ENCODE peak calls at places on chromosomes 11 and 22, in five cellular contexts. One of them, this sample, is unnamed.

GRCh38 chr11:9273430-9274336 is 8.5 kb upstream of the DENND5A start:
- DNase-seq in EL: peak; percentile 24
- DNase-seq in amniotic stem cell: no peak
- DNase-seq in hypothalamus: no peak
- DNase-seq in T-cell: no peak
- DNase-seq in this sample: no peak

GRCh38 chr22:47625013-47625385 is 862.5 kb downstream of the TBC1D22A start:
- DNase-seq in hypothalamus: no peak
- DNase-seq in T-cell: no peak
- DNase-seq in amniotic stem cell: no peak
- DNase-seq in EL: no peak
- DNase-seq in this sample: no peak

GRCh38 chr11:79244175-79244804 is 196.5 kb downstream of the TENM4 start:
- DNase-seq in EL: peak; percentile 63
- DNase-seq in T-cell: no peak
- DNase-seq in hypothalamus: no peak
- DNase-seq in amniotic stem cell: peak; percentile 65
- DNase-seq in this sample: no peak

GRCh38 chr11:120344302-120345004 is 8.2 kb downstream of the ARHGEF12 start:
- DNase-seq in hypothalamus: no peak
- DNase-seq in T-cell: peak; percentile 42
- DNase-seq in EL: peak; percentile 83
- DNase-seq in amniotic stem cell: no peak
- DNase-seq in this sample: peak; percentile 77

GRCh38 chr11:17774232-17775034 is 39.9 kb downstream of the KCNC1 start:
- DNase-seq in T-cell: no peak
- DNase-seq in EL: no peak
- DNase-seq in amniotic stem cell: no peak
- DNase-seq in hypothalamus: no peak
- DNase-seq in this sample: no peak

GRCh38 chr11:134015541-134015940 is 53.3 kb upstream of the JAM3 start:
- DNase-seq in amniotic stem cell: no peak
- DNase-seq in T-cell: no peak
- DNase-seq in EL: no peak
- DNase-seq in hypothalamus: no peak
- DNase-seq in this sample: no peak

GRCh38 chr22:34709641-34710040 is 356.3 kb upstream of the ISX start:
- DNase-seq in T-cell: no peak
- DNase-seq in hypothalamus: no peak
- DNase-seq in amniotic stem cell: no peak
- DNase-seq in EL: no peak
- DNase-seq in this sample: no peak

GRCh38 chr11:128928400-128928799 is 14.3 kb downstream of the TP53AIP1 start:
- DNase-seq in amniotic stem cell: no peak
- DNase-seq in EL: peak; percentile 11
- DNase-seq in hypothalamus: no peak
- DNase-seq in T-cell: no peak
- DNase-seq in this sample: peak; percentile 9

GRCh38 chr22:50027639-50028537 is 15.3 kb upstream of the IL17REL start:
- DNase-seq in T-cell: peak; percentile 31
- DNase-seq in hypothalamus: no peak
- DNase-seq in EL: no peak
- DNase-seq in amniotic stem cell: no peak
- DNase-seq in this sample: peak; percentile 58

GRCh38 chr11:124799384-124800225 is 601 bp downstream of the MSANTD2 start:
- DNase-seq in T-cell: peak; percentile 32
- DNase-seq in hypothalamus: no peak
- DNase-seq in EL: peak; percentile 36
- DNase-seq in amniotic stem cell: no peak
- DNase-seq in this sample: peak; percentile 67

GRCh38 chr11:83573097-83573496 is 286.9 kb upstream of the CCDC90B start:
- DNase-seq in T-cell: no peak
- DNase-seq in hypothalamus: no peak
- DNase-seq in EL: peak; percentile 51
- DNase-seq in amniotic stem cell: no peak
- DNase-seq in this sample: no peak

GRCh38 chr11:73784080-73784634 is 3.5 kb upstream of the MRPL48 start:
- DNase-seq in amniotic stem cell: no peak
- DNase-seq in hypothalamus: no peak
- DNase-seq in EL: peak; percentile 30
- DNase-seq in T-cell: no peak
- DNase-seq in this sample: no peak

GRCh38 chr11:32173435-32173834 is 82.6 kb downstream of the RCN1 start:
- DNase-seq in T-cell: no peak
- DNase-seq in hypothalamus: peak; percentile 38
- DNase-seq in EL: peak; percentile 77
- DNase-seq in amniotic stem cell: peak; percentile 24
- DNase-seq in this sample: no peak

GRCh38 chr11:126384449-126385070 is 29.1 kb downstream of the ST3GAL4 start:
- DNase-seq in EL: no peak
- DNase-seq in amniotic stem cell: no peak
- DNase-seq in T-cell: no peak
- DNase-seq in hypothalamus: no peak
- DNase-seq in this sample: no peak

GRCh38 chr11:1785749-1786261 is 22.1 kb upstream of the CTSD start:
- DNase-seq in T-cell: no peak
- DNase-seq in amniotic stem cell: no peak
- DNase-seq in EL: no peak
- DNase-seq in hypothalamus: no peak
- DNase-seq in this sample: no peak

GRCh38 chr11:110529043-110529442 is 99.3 kb downstream of the FDX1 start:
- DNase-seq in T-cell: no peak
- DNase-seq in amniotic stem cell: no peak
- DNase-seq in hypothalamus: no peak
- DNase-seq in EL: peak; percentile 18
- DNase-seq in this sample: no peak

GRCh38 chr11:66314561-66315497 is 2.0 kb downstream of the CD248 start:
- DNase-seq in hypothalamus: no peak
- DNase-seq in EL: no peak
- DNase-seq in T-cell: no peak
- DNase-seq in amniotic stem cell: no peak
- DNase-seq in this sample: no peak

GRCh38 chr22:32030508-32031247 is 12.4 kb upstream of the SLC5A1 start:
- DNase-seq in hypothalamus: no peak
- DNase-seq in T-cell: no peak
- DNase-seq in EL: no peak
- DNase-seq in amniotic stem cell: no peak
- DNase-seq in this sample: no peak

GRCh38 chr11:106101797-106102196 is 24.3 kb downstream of the AASDHPPT start:
- DNase-seq in T-cell: no peak
- DNase-seq in hypothalamus: no peak
- DNase-seq in EL: peak; percentile 68
- DNase-seq in amniotic stem cell: peak; percentile 54
- DNase-seq in this sample: no peak

GRCh38 chr22:38228873-38229740 is 27.3 kb downstream of the MAFF start:
- DNase-seq in amniotic stem cell: no peak
- DNase-seq in hypothalamus: no peak
- DNase-seq in T-cell: no peak
- DNase-seq in EL: peak; percentile 58
- DNase-seq in this sample: no peak

GRCh38 chr11:80146231-80146630 is 705.4 kb upstream of the TENM4 start:
- DNase-seq in amniotic stem cell: no peak
- DNase-seq in T-cell: no peak
- DNase-seq in EL: peak; percentile 15
- DNase-seq in hypothalamus: no peak
- DNase-seq in this sample: no peak

GRCh38 chr11:69984457-69985261 is 93.5 kb upstream of the ANO1 start:
- DNase-seq in hypothalamus: no peak
- DNase-seq in T-cell: no peak
- DNase-seq in EL: no peak
- DNase-seq in amniotic stem cell: no peak
- DNase-seq in this sample: no peak

GRCh38 chr11:123111465-123111864 is 49.5 kb upstream of the HSPA8 start:
- DNase-seq in T-cell: no peak
- DNase-seq in amniotic stem cell: no peak
- DNase-seq in hypothalamus: no peak
- DNase-seq in EL: peak; percentile 54
- DNase-seq in this sample: peak; percentile 45

GRCh38 chr11:73257342-73258103 is 14.6 kb upstream of the P2RY6 start:
- DNase-seq in hypothalamus: no peak
- DNase-seq in T-cell: no peak
- DNase-seq in amniotic stem cell: peak; percentile 88
- DNase-seq in EL: peak; percentile 98
- DNase-seq in this sample: no peak

GRCh38 chr11:35747638-35748037 is 85.1 kb downstream of the TRIM44 start:
- DNase-seq in hypothalamus: no peak
- DNase-seq in EL: no peak
- DNase-seq in T-cell: no peak
- DNase-seq in amniotic stem cell: no peak
- DNase-seq in this sample: no peak

GRCh38 chr11:12669930-12670329 is 4.3 kb upstream of the TEAD1 start:
- DNase-seq in EL: peak; percentile 53
- DNase-seq in T-cell: no peak
- DNase-seq in amniotic stem cell: no peak
- DNase-seq in hypothalamus: no peak
- DNase-seq in this sample: no peak

GRCh38 chr11:17423533-17424310 is 35.3 kb upstream of the KCNJ11 start:
- DNase-seq in hypothalamus: no peak
- DNase-seq in T-cell: no peak
- DNase-seq in EL: no peak
- DNase-seq in amniotic stem cell: no peak
- DNase-seq in this sample: no peak

GRCh38 chr11:96132437-96132836 is 208.5 kb upstream of the MTMR2 start:
- DNase-seq in EL: no peak
- DNase-seq in T-cell: no peak
- DNase-seq in amniotic stem cell: no peak
- DNase-seq in hypothalamus: no peak
- DNase-seq in this sample: no peak

GRCh38 chr11:123920943-123921342 is 18.5 kb upstream of the OR4D5 start:
- DNase-seq in EL: no peak
- DNase-seq in amniotic stem cell: no peak
- DNase-seq in T-cell: no peak
- DNase-seq in hypothalamus: no peak
- DNase-seq in this sample: no peak

GRCh38 chr22:18068991-18069390 is 8.8 kb upstream of the PEX26 start:
- DNase-seq in hypothalamus: no peak
- DNase-seq in EL: no peak
- DNase-seq in T-cell: no peak
- DNase-seq in amniotic stem cell: no peak
- DNase-seq in this sample: no peak

GRCh38 chr11:43145653-43146052 is 166.1 kb upstream of the API5 start:
- DNase-seq in amniotic stem cell: no peak
- DNase-seq in hypothalamus: no peak
- DNase-seq in EL: no peak
- DNase-seq in T-cell: no peak
- DNase-seq in this sample: no peak

GRCh38 chr11:22878039-22878438 is 17.8 kb upstream of the CCDC179 start:
- DNase-seq in EL: no peak
- DNase-seq in amniotic stem cell: no peak
- DNase-seq in hypothalamus: no peak
- DNase-seq in T-cell: no peak
- DNase-seq in this sample: no peak

GRCh38 chr11:94525933-94526332 is 13.7 kb downstream of the C11orf97 start:
- DNase-seq in hypothalamus: no peak
- DNase-seq in T-cell: no peak
- DNase-seq in EL: peak; percentile 71
- DNase-seq in amniotic stem cell: peak; percentile 9
- DNase-seq in this sample: no peak

GRCh38 chr11:124950606-124951330 is 3.2 kb upstream of the CCDC15 start:
- DNase-seq in EL: no peak
- DNase-seq in T-cell: peak; percentile 29
- DNase-seq in amniotic stem cell: no peak
- DNase-seq in hypothalamus: no peak
- DNase-seq in this sample: peak; percentile 45

GRCh38 chr22:49013707-49014106 is 814.0 kb downstream of the BRD1 start:
- DNase-seq in hypothalamus: no peak
- DNase-seq in amniotic stem cell: no peak
- DNase-seq in EL: no peak
- DNase-seq in T-cell: no peak
- DNase-seq in this sample: no peak

GRCh38 chr11:67606150-67606476 is 623 bp upstream of the NDUFV1 start:
- DNase-seq in hypothalamus: no peak
- DNase-seq in EL: peak; percentile 39
- DNase-seq in amniotic stem cell: no peak
- DNase-seq in T-cell: no peak
- DNase-seq in this sample: no peak

GRCh38 chr11:12362857-12363256 is 14.5 kb upstream of the PARVA start:
- DNase-seq in T-cell: peak; percentile 3
- DNase-seq in hypothalamus: no peak
- DNase-seq in amniotic stem cell: no peak
- DNase-seq in EL: no peak
- DNase-seq in this sample: peak; percentile 45

GRCh38 chr11:70605846-70606245 is 207.5 kb downstream of the CTTN start:
- DNase-seq in EL: no peak
- DNase-seq in hypothalamus: no peak
- DNase-seq in amniotic stem cell: no peak
- DNase-seq in T-cell: no peak
- DNase-seq in this sample: no peak

GRCh38 chr11:108870373-108871020 is 205.6 kb downstream of the DDX10 start:
- DNase-seq in EL: peak; percentile 83
- DNase-seq in hypothalamus: no peak
- DNase-seq in amniotic stem cell: peak; percentile 47
- DNase-seq in T-cell: no peak
- DNase-seq in this sample: no peak

This sample was measured in CD4-positive, alpha-beta memory T cell.